ENCODE peak calls at places on chromosome 7, in eight cellular contexts. One of them, this sample, is unnamed.

GRCh38 chr7:155763721-155764431 is 48.4 kb downstream of the SHH start:
- DNase-seq in thyroid gland: no peak
- DNase-seq in GM12865: peak
- DNase-seq in choroid plexus epithelial cell: peak
- DNase-seq in DND-41: peak
- DNase-seq in GM23338: no peak
- DNase-seq in brain microvascular endothelial cell: peak
- DNase-seq in uterus: no peak
- DNase-seq in this sample: no peak

GRCh38 chr7:17275749-17276671 is 22.4 kb upstream of the AHR start:
- DNase-seq in thyroid gland: no peak
- DNase-seq in GM12865: no peak
- DNase-seq in choroid plexus epithelial cell: peak
- DNase-seq in DND-41: no peak
- DNase-seq in GM23338: no peak
- DNase-seq in brain microvascular endothelial cell: peak
- DNase-seq in uterus: no peak
- DNase-seq in this sample: no peak

GRCh38 chr7:84042110-84042539 is 152.5 kb downstream of the SEMA3A start:
- DNase-seq in thyroid gland: no peak
- DNase-seq in GM12865: no peak
- DNase-seq in choroid plexus epithelial cell: peak
- DNase-seq in DND-41: no peak
- DNase-seq in GM23338: no peak
- DNase-seq in brain microvascular endothelial cell: peak
- DNase-seq in uterus: no peak
- DNase-seq in this sample: peak

GRCh38 chr7:362416-363096 is 72.6 kb downstream of the FOXL3 start:
- DNase-seq in thyroid gland: no peak
- DNase-seq in GM12865: no peak
- DNase-seq in choroid plexus epithelial cell: peak
- DNase-seq in DND-41: peak
- DNase-seq in GM23338: no peak
- DNase-seq in brain microvascular endothelial cell: no peak
- DNase-seq in uterus: no peak
- DNase-seq in this sample: no peak

GRCh38 chr7:154875297-154875696 is 127.6 kb downstream of the PAXIP1 start:
- DNase-seq in thyroid gland: no peak
- DNase-seq in GM12865: no peak
- DNase-seq in choroid plexus epithelial cell: no peak
- DNase-seq in DND-41: no peak
- DNase-seq in GM23338: no peak
- DNase-seq in brain microvascular endothelial cell: no peak
- DNase-seq in uterus: no peak
- DNase-seq in this sample: no peak

GRCh38 chr7:154553711-154554265 is 449.1 kb downstream of the PAXIP1 start:
- DNase-seq in thyroid gland: no peak
- DNase-seq in GM12865: no peak
- DNase-seq in choroid plexus epithelial cell: no peak
- DNase-seq in DND-41: no peak
- DNase-seq in GM23338: no peak
- DNase-seq in brain microvascular endothelial cell: no peak
- DNase-seq in uterus: no peak
- DNase-seq in this sample: no peak

GRCh38 chr7:88789480-88790064 is 6.0 kb downstream of the TEX47 start:
- DNase-seq in thyroid gland: no peak
- DNase-seq in GM12865: peak
- DNase-seq in choroid plexus epithelial cell: peak
- DNase-seq in DND-41: no peak
- DNase-seq in GM23338: peak
- DNase-seq in brain microvascular endothelial cell: no peak
- DNase-seq in uterus: no peak
- DNase-seq in this sample: no peak

GRCh38 chr7:48140001-48140681 is 31.1 kb upstream of the ABCA13 start:
- DNase-seq in thyroid gland: no peak
- DNase-seq in GM12865: no peak
- DNase-seq in choroid plexus epithelial cell: peak
- DNase-seq in DND-41: no peak
- DNase-seq in GM23338: no peak
- DNase-seq in brain microvascular endothelial cell: no peak
- DNase-seq in uterus: no peak
- DNase-seq in this sample: no peak

GRCh38 chr7:148503900-148504487 is 86.6 kb upstream of the C7orf33 start:
- DNase-seq in thyroid gland: no peak
- DNase-seq in GM12865: peak
- DNase-seq in choroid plexus epithelial cell: peak
- DNase-seq in DND-41: no peak
- DNase-seq in GM23338: peak
- DNase-seq in brain microvascular endothelial cell: no peak
- DNase-seq in uterus: no peak
- DNase-seq in this sample: no peak

GRCh38 chr7:66380285-66380888 is 175.3 kb downstream of the TPST1 start:
- DNase-seq in thyroid gland: no peak
- DNase-seq in GM12865: no peak
- DNase-seq in choroid plexus epithelial cell: no peak
- DNase-seq in DND-41: no peak
- DNase-seq in GM23338: no peak
- DNase-seq in brain microvascular endothelial cell: peak
- DNase-seq in uterus: no peak
- DNase-seq in this sample: no peak

GRCh38 chr7:28211006-28211405 is 30.4 kb upstream of the JAZF1 start:
- DNase-seq in thyroid gland: no peak
- DNase-seq in GM12865: no peak
- DNase-seq in choroid plexus epithelial cell: no peak
- DNase-seq in DND-41: no peak
- DNase-seq in GM23338: no peak
- DNase-seq in brain microvascular endothelial cell: no peak
- DNase-seq in uterus: no peak
- DNase-seq in this sample: no peak

GRCh38 chr7:1818581-1819200 is 148.6 kb downstream of the ELFN1 start:
- DNase-seq in thyroid gland: no peak
- DNase-seq in GM12865: no peak
- DNase-seq in choroid plexus epithelial cell: no peak
- DNase-seq in DND-41: peak
- DNase-seq in GM23338: no peak
- DNase-seq in brain microvascular endothelial cell: no peak
- DNase-seq in uterus: no peak
- DNase-seq in this sample: peak

GRCh38 chr7:44964384-44964830 is 14.4 kb downstream of the MYO1G start:
- DNase-seq in thyroid gland: no peak
- DNase-seq in GM12865: no peak
- DNase-seq in choroid plexus epithelial cell: peak
- DNase-seq in DND-41: no peak
- DNase-seq in GM23338: peak
- DNase-seq in brain microvascular endothelial cell: no peak
- DNase-seq in uterus: no peak
- DNase-seq in this sample: peak

GRCh38 chr7:116030626-116031276 is at the start of gene TFEC:
- DNase-seq in thyroid gland: no peak
- DNase-seq in GM12865: no peak
- DNase-seq in choroid plexus epithelial cell: peak
- DNase-seq in DND-41: no peak
- DNase-seq in GM23338: no peak
- DNase-seq in brain microvascular endothelial cell: peak
- DNase-seq in uterus: no peak
- DNase-seq in this sample: no peak

GRCh38 chr7:158763454-158764033 is 58.9 kb upstream of the NCAPG2 start:
- DNase-seq in thyroid gland: peak
- DNase-seq in GM12865: no peak
- DNase-seq in choroid plexus epithelial cell: no peak
- DNase-seq in DND-41: no peak
- DNase-seq in GM23338: no peak
- DNase-seq in brain microvascular endothelial cell: no peak
- DNase-seq in uterus: no peak
- DNase-seq in this sample: no peak

GRCh38 chr7:121069346-121070100 is 81.0 kb downstream of the CPED1 start:
- DNase-seq in thyroid gland: no peak
- DNase-seq in GM12865: no peak
- DNase-seq in choroid plexus epithelial cell: peak
- DNase-seq in DND-41: no peak
- DNase-seq in GM23338: no peak
- DNase-seq in brain microvascular endothelial cell: peak
- DNase-seq in uterus: peak
- DNase-seq in this sample: no peak

GRCh38 chr7:100396421-100396982 is 23.2 kb downstream of the PILRA start:
- DNase-seq in thyroid gland: no peak
- DNase-seq in GM12865: peak
- DNase-seq in choroid plexus epithelial cell: peak
- DNase-seq in DND-41: peak
- DNase-seq in GM23338: no peak
- DNase-seq in brain microvascular endothelial cell: no peak
- DNase-seq in uterus: no peak
- DNase-seq in this sample: no peak

GRCh38 chr7:105149827-105150226 is 135.8 kb downstream of the KMT2E start:
- DNase-seq in thyroid gland: no peak
- DNase-seq in GM12865: no peak
- DNase-seq in choroid plexus epithelial cell: peak
- DNase-seq in DND-41: no peak
- DNase-seq in GM23338: no peak
- DNase-seq in brain microvascular endothelial cell: no peak
- DNase-seq in uterus: no peak
- DNase-seq in this sample: no peak

GRCh38 chr7:143002856-143003255 is 24.1 kb downstream of the OR9A2 start:
- DNase-seq in thyroid gland: peak
- DNase-seq in GM12865: no peak
- DNase-seq in choroid plexus epithelial cell: no peak
- DNase-seq in DND-41: peak
- DNase-seq in GM23338: no peak
- DNase-seq in brain microvascular endothelial cell: no peak
- DNase-seq in uterus: no peak
- DNase-seq in this sample: no peak

GRCh38 chr7:94418851-94419250 is 24.2 kb downstream of the COL1A2 start:
- DNase-seq in thyroid gland: no peak
- DNase-seq in GM12865: no peak
- DNase-seq in choroid plexus epithelial cell: peak
- DNase-seq in DND-41: no peak
- DNase-seq in GM23338: no peak
- DNase-seq in brain microvascular endothelial cell: no peak
- DNase-seq in uterus: no peak
- DNase-seq in this sample: no peak

GRCh38 chr7:5231811-5232484 is 41.9 kb downstream of the WIPI2 start:
- DNase-seq in thyroid gland: peak
- DNase-seq in GM12865: peak
- DNase-seq in choroid plexus epithelial cell: no peak
- DNase-seq in DND-41: no peak
- DNase-seq in GM23338: no peak
- DNase-seq in brain microvascular endothelial cell: no peak
- DNase-seq in uterus: no peak
- DNase-seq in this sample: no peak

GRCh38 chr7:100483101-100483727 is 513 bp upstream of the NYAP1 start:
- DNase-seq in thyroid gland: peak
- DNase-seq in GM12865: peak
- DNase-seq in choroid plexus epithelial cell: peak
- DNase-seq in DND-41: peak
- DNase-seq in GM23338: peak
- DNase-seq in brain microvascular endothelial cell: peak
- DNase-seq in uterus: peak
- DNase-seq in this sample: no peak

GRCh38 chr7:39589323-39590111 is 23.3 kb downstream of the YAE1 start:
- DNase-seq in thyroid gland: no peak
- DNase-seq in GM12865: peak
- DNase-seq in choroid plexus epithelial cell: peak
- DNase-seq in DND-41: peak
- DNase-seq in GM23338: peak
- DNase-seq in brain microvascular endothelial cell: peak
- DNase-seq in uterus: no peak
- DNase-seq in this sample: peak

DNA sequence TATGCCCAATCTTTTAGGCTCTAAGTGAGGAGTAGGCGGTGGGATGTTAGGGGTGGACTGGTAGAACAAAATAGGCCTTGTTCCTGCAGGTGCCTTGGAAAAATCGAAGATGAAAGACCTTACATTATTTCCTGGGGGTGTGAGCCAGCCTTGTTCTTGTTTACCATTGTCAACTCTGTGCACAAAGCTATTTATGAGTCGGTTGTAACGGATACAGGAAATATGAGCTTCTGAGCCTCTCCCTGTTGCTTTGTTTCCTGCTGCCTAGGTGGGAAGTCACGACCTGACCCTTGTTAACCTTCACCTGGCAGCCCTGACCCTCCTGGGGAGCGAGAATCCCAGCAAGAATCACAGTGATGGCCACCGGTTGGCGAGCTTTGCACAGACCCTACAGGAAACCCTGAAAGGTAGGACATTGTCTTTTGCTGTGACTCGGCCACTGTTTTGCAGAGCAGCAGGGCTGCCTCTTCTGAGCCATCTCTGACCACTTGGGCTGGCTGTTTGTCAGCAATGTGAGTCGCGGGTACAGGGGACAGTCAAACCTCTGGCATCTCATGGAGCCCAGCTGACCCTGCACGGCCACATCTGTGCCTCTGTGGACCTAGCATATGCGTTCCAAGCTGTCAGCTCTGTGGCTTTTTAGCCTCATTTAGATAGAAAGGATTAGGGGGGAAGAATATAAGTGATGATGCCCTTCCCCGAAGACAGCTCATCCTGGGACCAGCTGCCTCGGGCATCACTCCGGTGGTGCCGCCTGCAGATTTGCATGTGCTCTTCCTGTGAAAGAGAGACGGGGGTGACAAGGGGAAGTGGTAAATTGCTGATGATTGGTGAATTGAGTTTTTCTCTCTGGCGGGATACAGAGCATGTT is 102.1 kb upstream of the ANLN start:
- DNase-seq in thyroid gland: no peak
- DNase-seq in GM12865: peak
- DNase-seq in choroid plexus epithelial cell: no peak
- DNase-seq in DND-41: peak
- DNase-seq in GM23338: no peak
- DNase-seq in brain microvascular endothelial cell: no peak
- DNase-seq in uterus: no peak
- DNase-seq in this sample: no peak
- H3K4me3 ChIP-seq in thyroid gland: no peak
- H3K4me3 ChIP-seq in GM12865: no peak
- H3K4me3 ChIP-seq in choroid plexus epithelial cell: no peak
- H3K4me3 ChIP-seq in DND-41: no peak
- H3K4me3 ChIP-seq in GM23338: no peak
- H3K4me3 ChIP-seq in brain microvascular endothelial cell: no peak
- H3K4me3 ChIP-seq in uterus: no peak
- H3K4me3 ChIP-seq in this sample: no peak

GRCh38 chr7:31051598-31052503 is at the start of gene ADCYAP1R1:
- DNase-seq in thyroid gland: no peak
- DNase-seq in GM12865: no peak
- DNase-seq in choroid plexus epithelial cell: no peak
- DNase-seq in DND-41: no peak
- DNase-seq in GM23338: peak
- DNase-seq in brain microvascular endothelial cell: no peak
- DNase-seq in uterus: peak
- DNase-seq in this sample: no peak
- TF ChIP-seq CTCF in thyroid gland: no peak
- TF ChIP-seq CTCF in GM12865: no peak
- TF ChIP-seq CTCF in choroid plexus epithelial cell: no peak
- TF ChIP-seq CTCF in DND-41: no peak
- TF ChIP-seq CTCF in GM23338: no peak
- TF ChIP-seq CTCF in brain microvascular endothelial cell: no peak
- TF ChIP-seq CTCF in uterus: no peak
- TF ChIP-seq CTCF in this sample: no peak

GRCh38 chr7:139613971-139614411 is 90.5 kb downstream of the CLEC2L start:
- DNase-seq in thyroid gland: no peak
- DNase-seq in GM12865: no peak
- DNase-seq in choroid plexus epithelial cell: no peak
- DNase-seq in DND-41: no peak
- DNase-seq in GM23338: peak
- DNase-seq in brain microvascular endothelial cell: no peak
- DNase-seq in uterus: no peak
- DNase-seq in this sample: peak
- H3K4me3 ChIP-seq in thyroid gland: no peak
- H3K4me3 ChIP-seq in GM12865: no peak
- H3K4me3 ChIP-seq in choroid plexus epithelial cell: no peak
- H3K4me3 ChIP-seq in DND-41: no peak
- H3K4me3 ChIP-seq in GM23338: no peak
- H3K4me3 ChIP-seq in brain microvascular endothelial cell: no peak
- H3K4me3 ChIP-seq in uterus: no peak
- H3K4me3 ChIP-seq in this sample: no peak

GRCh38 chr7:98617051-98617959 is at the start of gene NPTX2:
- DNase-seq in thyroid gland: no peak
- DNase-seq in GM12865: no peak
- DNase-seq in choroid plexus epithelial cell: no peak
- DNase-seq in DND-41: no peak
- DNase-seq in GM23338: peak
- DNase-seq in brain microvascular endothelial cell: no peak
- DNase-seq in uterus: no peak
- DNase-seq in this sample: no peak
- TF ChIP-seq CTCF in thyroid gland: no peak
- TF ChIP-seq CTCF in GM12865: no peak
- TF ChIP-seq CTCF in choroid plexus epithelial cell: no peak
- TF ChIP-seq CTCF in DND-41: no peak
- TF ChIP-seq CTCF in GM23338: no peak
- TF ChIP-seq CTCF in brain microvascular endothelial cell: no peak
- TF ChIP-seq CTCF in uterus: no peak
- TF ChIP-seq CTCF in this sample: no peak

This sample was measured in lower leg skin.